ENCODE peak calls at places on chromosomes 6 and 20, in four cellular contexts. One of them, this sample, is unnamed.

GRCh38 chr6:18595774-18596528 is 208.8 kb downstream of the RNF144B start:
- DNase-seq in ELR: peak; percentile 76
- DNase-seq in stomach: peak; percentile 51
- DNase-seq in NCI-H1436: peak; percentile 75
- DNase-seq in this sample: peak; percentile 70

GRCh38 chr6:36745836-36746235 is 48.2 kb downstream of the RAB44 start:
- DNase-seq in NCI-H1436: no peak
- DNase-seq in stomach: no peak
- DNase-seq in ELR: no peak
- DNase-seq in this sample: no peak

GRCh38 chr6:146990821-146991798 is 213.1 kb upstream of the STXBP5 start:
- DNase-seq in stomach: no peak
- DNase-seq in NCI-H1436: no peak
- DNase-seq in ELR: peak; percentile 73
- DNase-seq in this sample: no peak

GRCh38 chr20:62487-62886 is 25.0 kb upstream of the DEFB125 start:
- DNase-seq in NCI-H1436: no peak
- DNase-seq in ELR: no peak
- DNase-seq in stomach: no peak
- DNase-seq in this sample: no peak

GRCh38 chr6:111427341-111428116 is 55.5 kb downstream of the REV3L start:
- DNase-seq in stomach: no peak
- DNase-seq in NCI-H1436: no peak
- DNase-seq in ELR: peak; percentile 95
- DNase-seq in this sample: no peak

GRCh38 chr6:12522347-12522746 is 194.2 kb upstream of the PHACTR1 start:
- DNase-seq in ELR: no peak
- DNase-seq in NCI-H1436: no peak
- DNase-seq in stomach: no peak
- DNase-seq in this sample: no peak

GRCh38 chr6:107491059-107491609 is 1.2 kb downstream of the SOBP start:
- DNase-seq in NCI-H1436: no peak
- DNase-seq in ELR: peak; percentile 47
- DNase-seq in stomach: peak; percentile 57
- DNase-seq in this sample: peak; percentile 66

GRCh38 chr20:62704341-62704948 is 4.2 kb upstream of the NTSR1 start:
- DNase-seq in NCI-H1436: peak; percentile 32
- DNase-seq in stomach: peak; percentile 88
- DNase-seq in ELR: peak; percentile 98
- DNase-seq in this sample: no peak

GRCh38 chr20:3563548-3564177 is 92.8 kb downstream of the ATRN start:
- DNase-seq in stomach: no peak
- DNase-seq in NCI-H1436: peak; percentile 25
- DNase-seq in ELR: peak; percentile 66
- DNase-seq in this sample: peak; percentile 20

GRCh38 chr6:45614488-45615285 is 237.0 kb upstream of the SUPT3H start:
- DNase-seq in NCI-H1436: no peak
- DNase-seq in ELR: peak; percentile 59
- DNase-seq in stomach: no peak
- DNase-seq in this sample: no peak

GRCh38 chr6:34809914-34810882 is 18.3 kb downstream of the BLTP3A start:
- DNase-seq in NCI-H1436: no peak
- DNase-seq in ELR: peak; percentile 64
- DNase-seq in stomach: no peak
- DNase-seq in this sample: no peak

GRCh38 chr6:157381631-157382621 is 936 bp downstream of the ZDHHC14 start:
- DNase-seq in stomach: peak; percentile 61
- DNase-seq in ELR: peak; percentile 74
- DNase-seq in NCI-H1436: no peak
- DNase-seq in this sample: peak; percentile 58

GRCh38 chr6:9657994-9658393 is 756.9 kb downstream of the TFAP2A start:
- DNase-seq in ELR: peak; percentile 81
- DNase-seq in NCI-H1436: no peak
- DNase-seq in stomach: no peak
- DNase-seq in this sample: no peak

GRCh38 chr20:62167474-62167873 is 15.4 kb upstream of the MTG2 start:
- DNase-seq in ELR: no peak
- DNase-seq in NCI-H1436: no peak
- DNase-seq in stomach: no peak
- DNase-seq in this sample: no peak

GRCh38 chr6:39585641-39586040 is 139.6 kb downstream of the KIF6 start:
- DNase-seq in ELR: no peak
- DNase-seq in stomach: no peak
- DNase-seq in NCI-H1436: no peak
- DNase-seq in this sample: no peak

GRCh38 chr20:51767018-51767866 is 948 bp downstream of the ATP9A start:
- DNase-seq in ELR: peak; percentile 40
- DNase-seq in stomach: peak; percentile 92
- DNase-seq in NCI-H1436: peak; percentile 89
- DNase-seq in this sample: peak; percentile 59

GRCh38 chr20:9281770-9282169 is 212.9 kb downstream of the PLCB4 start:
- DNase-seq in stomach: no peak
- DNase-seq in ELR: no peak
- DNase-seq in NCI-H1436: no peak
- DNase-seq in this sample: no peak

This sample was measured in endothelial cell.